ENCODE peak calls at places on chromosome 20, in eight cellular contexts. One of them, this sample, is unnamed.

GRCh38 chr20:47389867-47390347 is 33.4 kb upstream of the ZMYND8 start:
- DNase-seq in fibroblast of mammary gland: peak
- DNase-seq in fibroblast of lung: peak
- DNase-seq in HCT116: no peak
- DNase-seq in cardiac fibroblast: peak
- DNase-seq in choroid plexus epithelial cell: peak
- DNase-seq in fibroblast of pulmonary artery: peak
- DNase-seq in foreskin fibroblast: peak
- DNase-seq in this sample: peak

GRCh38 chr20:19976595-19977372 is 40.4 kb upstream of the NAA20 start:
- DNase-seq in fibroblast of mammary gland: peak
- DNase-seq in fibroblast of lung: peak
- DNase-seq in HCT116: peak
- DNase-seq in cardiac fibroblast: peak
- DNase-seq in choroid plexus epithelial cell: peak
- DNase-seq in fibroblast of pulmonary artery: peak
- DNase-seq in foreskin fibroblast: peak
- DNase-seq in this sample: peak

GRCh38 chr20:444862-445426 is 17.4 kb downstream of the TBC1D20 start:
- DNase-seq in fibroblast of mammary gland: peak
- DNase-seq in fibroblast of lung: peak
- DNase-seq in HCT116: no peak
- DNase-seq in cardiac fibroblast: peak
- DNase-seq in choroid plexus epithelial cell: peak
- DNase-seq in fibroblast of pulmonary artery: peak
- DNase-seq in foreskin fibroblast: peak
- DNase-seq in this sample: peak

GRCh38 chr20:47241345-47241781 is 115.1 kb downstream of the ZMYND8 start:
- DNase-seq in fibroblast of mammary gland: peak
- DNase-seq in fibroblast of lung: peak
- DNase-seq in HCT116: no peak
- DNase-seq in cardiac fibroblast: peak
- DNase-seq in choroid plexus epithelial cell: peak
- DNase-seq in fibroblast of pulmonary artery: peak
- DNase-seq in foreskin fibroblast: peak
- DNase-seq in this sample: peak

GRCh38 chr20:23479043-23479442 is 11.9 kb upstream of the CST8 start:
- DNase-seq in fibroblast of mammary gland: no peak
- DNase-seq in fibroblast of lung: no peak
- DNase-seq in HCT116: no peak
- DNase-seq in cardiac fibroblast: no peak
- DNase-seq in choroid plexus epithelial cell: no peak
- DNase-seq in fibroblast of pulmonary artery: no peak
- DNase-seq in foreskin fibroblast: no peak
- DNase-seq in this sample: no peak

GRCh38 chr20:45095753-45096371 is 5.1 kb downstream of the KCNS1 start:
- DNase-seq in fibroblast of mammary gland: peak
- DNase-seq in fibroblast of lung: peak
- DNase-seq in HCT116: peak
- DNase-seq in cardiac fibroblast: peak
- DNase-seq in choroid plexus epithelial cell: peak
- DNase-seq in fibroblast of pulmonary artery: peak
- DNase-seq in foreskin fibroblast: peak
- DNase-seq in this sample: peak

GRCh38 chr20:34458631-34459030 is 57.6 kb upstream of the DYNLRB1 start:
- DNase-seq in fibroblast of mammary gland: peak
- DNase-seq in fibroblast of lung: peak
- DNase-seq in HCT116: no peak
- DNase-seq in cardiac fibroblast: peak
- DNase-seq in choroid plexus epithelial cell: peak
- DNase-seq in fibroblast of pulmonary artery: peak
- DNase-seq in foreskin fibroblast: no peak
- DNase-seq in this sample: peak

GRCh38 chr20:11810316-11811130 is 107.2 kb upstream of the BTBD3 start:
- DNase-seq in fibroblast of mammary gland: peak
- DNase-seq in fibroblast of lung: peak
- DNase-seq in HCT116: no peak
- DNase-seq in cardiac fibroblast: no peak
- DNase-seq in choroid plexus epithelial cell: peak
- DNase-seq in fibroblast of pulmonary artery: peak
- DNase-seq in foreskin fibroblast: peak
- DNase-seq in this sample: peak

GRCh38 chr20:32752458-32753250 is 9.4 kb upstream of the COMMD7 start:
- DNase-seq in fibroblast of mammary gland: peak
- DNase-seq in fibroblast of lung: peak
- DNase-seq in HCT116: no peak
- DNase-seq in cardiac fibroblast: peak
- DNase-seq in choroid plexus epithelial cell: peak
- DNase-seq in fibroblast of pulmonary artery: peak
- DNase-seq in foreskin fibroblast: peak
- DNase-seq in this sample: peak

GRCh38 chr20:52801628-52802006 is 170.5 kb upstream of the TSHZ2 start:
- DNase-seq in fibroblast of mammary gland: no peak
- DNase-seq in fibroblast of lung: no peak
- DNase-seq in HCT116: no peak
- DNase-seq in cardiac fibroblast: no peak
- DNase-seq in choroid plexus epithelial cell: no peak
- DNase-seq in fibroblast of pulmonary artery: no peak
- DNase-seq in foreskin fibroblast: no peak
- DNase-seq in this sample: no peak

GRCh38 chr20:35359335-35359997 is 52.3 kb downstream of the UQCC1 start:
- DNase-seq in fibroblast of mammary gland: no peak
- DNase-seq in fibroblast of lung: no peak
- DNase-seq in HCT116: no peak
- DNase-seq in cardiac fibroblast: no peak
- DNase-seq in choroid plexus epithelial cell: no peak
- DNase-seq in fibroblast of pulmonary artery: no peak
- DNase-seq in foreskin fibroblast: no peak
- DNase-seq in this sample: no peak

GRCh38 chr20:32455901-32456701 is 98.0 kb downstream of the ASXL1 start:
- DNase-seq in fibroblast of mammary gland: no peak
- DNase-seq in fibroblast of lung: no peak
- DNase-seq in HCT116: no peak
- DNase-seq in cardiac fibroblast: no peak
- DNase-seq in choroid plexus epithelial cell: no peak
- DNase-seq in fibroblast of pulmonary artery: no peak
- DNase-seq in foreskin fibroblast: no peak
- DNase-seq in this sample: no peak

GRCh38 chr20:48186915-48187314 is 401.6 kb upstream of the SULF2 start:
- DNase-seq in fibroblast of mammary gland: peak
- DNase-seq in fibroblast of lung: peak
- DNase-seq in HCT116: no peak
- DNase-seq in cardiac fibroblast: peak
- DNase-seq in choroid plexus epithelial cell: no peak
- DNase-seq in fibroblast of pulmonary artery: peak
- DNase-seq in foreskin fibroblast: no peak
- DNase-seq in this sample: no peak

GRCh38 chr20:47865912-47866311 is 80.6 kb upstream of the SULF2 start:
- DNase-seq in fibroblast of mammary gland: no peak
- DNase-seq in fibroblast of lung: no peak
- DNase-seq in HCT116: no peak
- DNase-seq in cardiac fibroblast: no peak
- DNase-seq in choroid plexus epithelial cell: no peak
- DNase-seq in fibroblast of pulmonary artery: no peak
- DNase-seq in foreskin fibroblast: no peak
- DNase-seq in this sample: no peak

GRCh38 chr20:54015496-54015895 is 54.9 kb downstream of the BCAS1 start:
- DNase-seq in fibroblast of mammary gland: no peak
- DNase-seq in fibroblast of lung: no peak
- DNase-seq in HCT116: no peak
- DNase-seq in cardiac fibroblast: no peak
- DNase-seq in choroid plexus epithelial cell: no peak
- DNase-seq in fibroblast of pulmonary artery: no peak
- DNase-seq in foreskin fibroblast: no peak
- DNase-seq in this sample: no peak

GRCh38 chr20:44733341-44734069 is 12.2 kb upstream of the KCNK15 start:
- DNase-seq in fibroblast of mammary gland: peak
- DNase-seq in fibroblast of lung: peak
- DNase-seq in HCT116: peak
- DNase-seq in cardiac fibroblast: peak
- DNase-seq in choroid plexus epithelial cell: peak
- DNase-seq in fibroblast of pulmonary artery: peak
- DNase-seq in foreskin fibroblast: peak
- DNase-seq in this sample: peak

GRCh38 chr20:10469599-10469998 is 34.5 kb downstream of the SLX4IP start:
- DNase-seq in fibroblast of mammary gland: peak
- DNase-seq in fibroblast of lung: peak
- DNase-seq in HCT116: peak
- DNase-seq in cardiac fibroblast: peak
- DNase-seq in choroid plexus epithelial cell: peak
- DNase-seq in fibroblast of pulmonary artery: peak
- DNase-seq in foreskin fibroblast: peak
- DNase-seq in this sample: peak

GRCh38 chr20:24951536-24952047 is 2.5 kb downstream of the CST7 start:
- DNase-seq in fibroblast of mammary gland: no peak
- DNase-seq in fibroblast of lung: no peak
- DNase-seq in HCT116: no peak
- DNase-seq in cardiac fibroblast: no peak
- DNase-seq in choroid plexus epithelial cell: no peak
- DNase-seq in fibroblast of pulmonary artery: no peak
- DNase-seq in foreskin fibroblast: no peak
- DNase-seq in this sample: no peak
- H3K4me3 ChIP-seq in fibroblast of mammary gland: no peak
- H3K4me3 ChIP-seq in fibroblast of lung: no peak
- H3K4me3 ChIP-seq in HCT116: no peak
- H3K4me3 ChIP-seq in cardiac fibroblast: no peak
- H3K4me3 ChIP-seq in choroid plexus epithelial cell: no peak
- H3K4me3 ChIP-seq in fibroblast of pulmonary artery: no peak
- H3K4me3 ChIP-seq in foreskin fibroblast: no peak
- H3K4me3 ChIP-seq in this sample: no peak

DNA sequence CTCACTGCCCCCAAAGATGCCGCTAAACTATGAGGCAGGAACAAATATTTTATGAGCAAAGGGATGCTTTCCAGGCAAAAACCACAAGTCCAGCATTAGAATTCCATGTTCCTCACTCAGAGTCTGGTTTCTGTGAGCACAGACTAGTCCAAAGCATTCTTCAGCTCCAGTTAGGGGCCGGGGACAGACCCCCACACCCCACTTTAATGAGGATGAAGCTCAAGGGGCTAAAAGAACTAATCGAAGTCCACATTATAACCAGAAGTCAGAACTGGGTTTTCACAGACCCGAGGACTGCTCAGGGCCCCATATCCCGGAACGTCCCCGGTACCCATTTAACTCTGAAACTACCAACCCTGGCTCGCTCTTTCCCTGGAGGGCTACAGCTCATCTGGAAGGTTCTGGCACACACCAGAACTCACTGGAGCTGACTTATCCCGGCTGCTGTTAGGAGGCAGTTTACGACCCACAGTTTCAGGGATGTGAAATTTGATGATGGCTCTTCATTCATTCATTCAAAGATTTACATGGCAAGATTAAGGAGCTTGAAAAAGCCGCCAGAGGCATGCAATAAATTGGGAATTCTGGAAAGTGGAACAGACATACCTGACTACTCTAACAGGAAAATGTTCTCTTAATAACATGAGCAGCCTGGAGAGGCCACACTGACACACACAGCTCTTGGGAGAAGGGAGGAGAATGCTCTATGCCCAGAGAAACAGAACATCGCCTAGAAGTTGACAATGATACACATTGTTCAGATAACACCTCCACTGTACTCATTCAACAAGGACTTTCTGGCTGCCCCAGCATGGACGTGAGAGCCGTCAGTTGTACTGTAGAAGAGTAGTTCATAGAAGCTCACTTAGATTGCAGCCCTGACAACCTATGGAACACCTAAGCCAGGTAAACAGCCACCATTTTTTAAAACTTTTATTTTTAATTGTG is 29.2 kb downstream of the BMP7 start:
- DNase-seq in fibroblast of mammary gland: no peak
- DNase-seq in fibroblast of lung: peak
- DNase-seq in HCT116: no peak
- DNase-seq in cardiac fibroblast: no peak
- DNase-seq in choroid plexus epithelial cell: no peak
- DNase-seq in fibroblast of pulmonary artery: no peak
- DNase-seq in foreskin fibroblast: no peak
- DNase-seq in this sample: no peak
- TF ChIP-seq CTCF in fibroblast of mammary gland: no peak
- TF ChIP-seq CTCF in fibroblast of lung: no peak
- TF ChIP-seq CTCF in HCT116: no peak
- TF ChIP-seq CTCF in cardiac fibroblast: no peak
- TF ChIP-seq CTCF in choroid plexus epithelial cell: no peak
- TF ChIP-seq CTCF in fibroblast of pulmonary artery: no peak
- TF ChIP-seq CTCF in foreskin fibroblast: no peak
- TF ChIP-seq CTCF in this sample: no peak

DNA sequence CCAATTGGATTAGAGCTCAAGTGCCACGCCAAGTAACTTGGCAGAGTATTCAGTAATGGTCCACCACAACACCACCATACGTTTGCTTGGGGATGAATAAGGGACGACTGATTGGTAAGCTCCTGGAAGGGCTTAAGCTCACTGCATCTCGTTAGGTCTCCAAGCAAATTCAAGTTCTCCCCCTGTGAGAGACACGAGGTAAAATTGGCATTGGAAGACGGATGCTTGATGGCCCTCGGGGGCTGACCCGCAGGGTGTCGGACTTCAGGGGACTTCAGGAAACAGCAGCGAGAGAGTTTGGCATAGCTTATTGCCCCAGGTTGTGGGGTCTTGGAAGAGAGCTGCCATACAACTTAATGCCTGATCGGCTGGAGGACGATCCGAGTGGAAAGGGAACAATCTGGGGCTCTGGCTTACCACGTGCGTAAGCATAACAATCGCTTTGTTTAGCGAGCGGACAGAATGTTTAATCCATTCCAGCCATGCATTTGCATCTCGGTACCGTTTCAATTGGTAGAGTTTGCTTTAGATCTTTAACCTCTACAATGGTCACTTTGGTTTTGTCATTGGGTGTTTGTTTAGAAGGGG is 4.8 kb upstream of the ZNFX1 start:
- DNase-seq in fibroblast of mammary gland: no peak
- DNase-seq in fibroblast of lung: no peak
- DNase-seq in HCT116: no peak
- DNase-seq in cardiac fibroblast: no peak
- DNase-seq in choroid plexus epithelial cell: no peak
- DNase-seq in fibroblast of pulmonary artery: no peak
- DNase-seq in foreskin fibroblast: peak
- DNase-seq in this sample: no peak
- H3K4me3 ChIP-seq in fibroblast of mammary gland: peak
- H3K4me3 ChIP-seq in fibroblast of lung: peak
- H3K4me3 ChIP-seq in HCT116: no peak
- H3K4me3 ChIP-seq in cardiac fibroblast: peak
- H3K4me3 ChIP-seq in choroid plexus epithelial cell: peak
- H3K4me3 ChIP-seq in fibroblast of pulmonary artery: peak
- H3K4me3 ChIP-seq in foreskin fibroblast: no peak
- H3K4me3 ChIP-seq in this sample: peak

DNA sequence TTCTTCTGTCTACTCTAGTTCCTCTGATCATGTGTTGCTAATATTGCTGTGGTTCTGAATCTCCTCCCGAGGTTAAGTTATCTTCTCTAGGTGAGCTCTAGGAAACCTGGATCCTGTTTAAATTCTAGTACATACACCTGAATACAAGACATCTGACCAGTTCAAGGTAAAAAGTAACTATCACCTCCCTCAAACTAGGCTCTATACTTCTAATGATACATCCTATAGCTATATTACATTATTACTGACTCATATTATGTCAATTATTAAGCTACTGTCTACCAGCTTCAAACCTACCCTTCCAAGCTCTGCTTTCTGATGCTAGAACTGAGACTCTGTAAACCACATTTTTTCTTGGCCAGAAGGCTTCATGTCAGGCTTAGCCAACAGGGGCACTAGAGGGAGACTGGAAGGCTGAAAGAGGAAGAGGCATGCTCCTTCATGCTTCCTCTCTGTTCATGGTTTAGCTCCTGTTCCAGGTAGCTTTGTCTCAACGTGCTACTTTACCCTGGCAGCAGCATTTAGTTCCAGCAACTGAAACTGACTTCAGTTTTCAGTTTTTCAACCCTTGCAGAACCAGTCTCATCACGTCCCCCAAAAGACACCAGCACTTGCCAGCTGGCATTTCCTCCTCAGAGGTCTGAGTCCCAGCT is 148.4 kb upstream of the TOP1 start:
- DNase-seq in fibroblast of mammary gland: no peak
- DNase-seq in fibroblast of lung: no peak
- DNase-seq in HCT116: no peak
- DNase-seq in cardiac fibroblast: no peak
- DNase-seq in choroid plexus epithelial cell: peak
- DNase-seq in fibroblast of pulmonary artery: no peak
- DNase-seq in foreskin fibroblast: no peak
- DNase-seq in this sample: no peak
- TF ChIP-seq CTCF in fibroblast of mammary gland: no peak
- TF ChIP-seq CTCF in fibroblast of lung: no peak
- TF ChIP-seq CTCF in HCT116: peak
- TF ChIP-seq CTCF in cardiac fibroblast: no peak
- TF ChIP-seq CTCF in choroid plexus epithelial cell: peak
- TF ChIP-seq CTCF in fibroblast of pulmonary artery: no peak
- TF ChIP-seq CTCF in foreskin fibroblast: no peak
- TF ChIP-seq CTCF in this sample: no peak

This sample was measured in fibroblast of villous mesenchyme.